ENCODE peak calls at places on chromosomes 16 and 17, in five cellular contexts. A, V, W, H and R are unnamed samples. For H3K9me3, the result is how much of the 10 kb centered on the place peaks cover.

GRCh38 chr16:84832488-84833141 is 12.8 kb downstream of the CRISPLD2 start:
- DNase-seq in W (peak), A (peak), H (peak), V (peak), R (no peak)

GRCh38 chr17:7748098-7748775 is 30.7 kb downstream of the DNAH2 start:
- DNase-seq in H (no peak), A (no peak), V (peak), W (peak), R (no peak)

GRCh38 chr17:76053230-76054111 is 18.8 kb downstream of the SRP68 start:
- DNase-seq in A (no peak), W (no peak), H (no peak), V (peak), R (no peak)

GRCh38 chr17:79053251-79053925 is 21.2 kb upstream of the ENGASE start:
- DNase-seq in H (no peak), W (peak), A (no peak), V (peak), R (no peak)

GRCh38 chr16:1674751-1675664 is 3.1 kb upstream of the JPT2 start:
- DNase-seq in H (no peak), W (no peak), V (peak), A (no peak), R (no peak)

GRCh38 chr17:80457236-80457856 is 19.1 kb downstream of the NPTX1 start:
- DNase-seq in W (no peak), V (no peak), H (no peak), A (no peak), R (no peak)

GRCh38 chr17:79651751-79652150 is 40.9 kb upstream of the RBFOX3 start:
- DNase-seq in V (no peak), H (no peak), W (peak), A (no peak), R (no peak)

GRCh38 chr16:87708881-87709638 is 56.7 kb downstream of the KLHDC4 start:
- DNase-seq in V (no peak), H (no peak), W (no peak), A (no peak), R (no peak)

GRCh38 chr17:28584434-28584833 is 7.7 kb upstream of the ALDOC start:
- DNase-seq in V (no peak), W (no peak), A (no peak), H (no peak), R (no peak)

GRCh38 chr16:88566158-88566557 is 4.0 kb upstream of the ZC3H18 start:
- DNase-seq in H (no peak), W (no peak), V (peak), A (no peak), R (no peak)

GRCh38 chr17:73943416-73943770 is 260.1 kb upstream of the RPL38 start:
- DNase-seq in H (no peak), A (no peak), W (no peak), V (no peak), R (no peak)

GRCh38 chr16:81717662-81718189 is 61.4 kb upstream of the PLCG2 start:
- DNase-seq in H (no peak), V (no peak), W (no peak), A (no peak), R (no peak)

GRCh38 chr16:31674686-31675085 is 147.0 kb downstream of the AHSP start:
- DNase-seq in W (no peak), A (no peak), H (no peak), V (no peak), R (no peak)
- H3K9me3 ChIP-seq in W (under half), A (under half), H (under half), V (under half), R (under half)

DNA sequence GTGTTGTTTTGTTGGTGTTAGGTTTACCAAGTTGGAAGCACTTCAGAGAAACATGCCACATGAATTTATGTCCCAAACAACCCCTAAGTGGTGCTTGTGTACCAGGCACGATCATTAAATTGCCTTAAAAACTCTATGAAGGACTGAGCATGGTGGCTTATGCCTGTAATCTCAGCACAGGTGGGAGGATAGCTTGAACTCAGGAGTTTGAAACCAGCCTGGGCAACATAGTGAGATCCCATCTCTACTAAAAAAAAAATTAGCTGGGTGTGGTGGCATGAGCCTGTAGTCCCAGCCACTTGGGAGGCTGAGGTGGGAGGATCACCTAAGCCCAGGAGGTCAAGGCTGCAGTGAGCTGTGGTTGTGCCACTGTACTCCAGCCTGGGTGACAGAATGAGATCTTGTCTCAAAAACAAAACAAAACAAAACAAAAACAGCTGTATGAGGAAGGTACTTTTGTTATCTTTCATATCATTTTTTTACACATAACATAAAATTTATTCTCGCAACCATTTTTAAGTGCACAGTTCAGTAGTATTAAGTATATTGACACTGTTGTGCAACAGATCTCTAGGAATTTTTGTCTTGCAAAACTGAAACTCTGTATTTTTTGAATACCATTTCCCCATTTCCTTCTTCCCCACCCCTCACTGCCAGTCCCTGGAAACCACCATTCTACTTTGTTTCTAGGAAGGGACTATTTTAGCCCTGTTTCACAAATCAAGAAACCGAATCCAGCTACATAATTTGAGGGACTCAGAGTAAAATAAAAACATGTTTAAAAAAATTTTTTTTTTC is 14.3 kb upstream of the RBBP6 start:
- DNase-seq in V (no peak), H (no peak), W (no peak), A (no peak), R (no peak)
- H3K9me3 ChIP-seq in V (under half), H (under half), W (under half), A (under half), R (under half)

DNA sequence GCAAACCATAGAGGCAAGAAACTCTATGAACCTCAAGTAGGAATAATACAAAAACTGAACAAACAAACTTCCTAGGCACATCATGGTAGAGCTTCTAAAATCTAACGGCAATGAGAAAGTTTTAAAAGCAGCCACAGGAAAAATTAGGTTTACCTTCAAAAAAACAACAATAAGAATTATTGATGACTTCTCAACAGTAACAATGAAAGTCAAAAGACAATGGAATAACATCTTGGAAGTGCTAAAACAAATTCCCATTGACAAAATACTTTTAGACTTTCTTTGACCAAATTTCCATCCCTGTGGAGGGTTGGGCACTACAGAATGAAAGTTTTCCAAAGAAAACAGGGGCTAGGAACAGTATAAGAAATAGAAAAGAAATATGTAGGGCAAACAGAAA is 222.9 kb upstream of the ERCC4 start:
- DNase-seq in H (no peak), A (no peak), W (no peak), V (no peak), R (no peak)
- H3K9me3 ChIP-seq in H (under half), A (under half), W (under half), V (under half), R (under half)

GRCh38 chr16:35182943-35183550 is 1723.6 kb downstream of the TP53TG3F start:
- DNase-seq in H (no peak), W (no peak), V (no peak), A (no peak), R (no peak)
- H3K9me3 ChIP-seq in H (under half), W (under half), V (under half), A (under half), R (under half)

GRCh38 chr16:35637683-35638082 is 2178.3 kb downstream of the TP53TG3F start:
- DNase-seq in A (no peak), W (no peak), V (no peak), H (no peak), R (no peak)
- H3K9me3 ChIP-seq in A (under half), W (under half), V (under half), H (under half), R (under half)

DNA sequence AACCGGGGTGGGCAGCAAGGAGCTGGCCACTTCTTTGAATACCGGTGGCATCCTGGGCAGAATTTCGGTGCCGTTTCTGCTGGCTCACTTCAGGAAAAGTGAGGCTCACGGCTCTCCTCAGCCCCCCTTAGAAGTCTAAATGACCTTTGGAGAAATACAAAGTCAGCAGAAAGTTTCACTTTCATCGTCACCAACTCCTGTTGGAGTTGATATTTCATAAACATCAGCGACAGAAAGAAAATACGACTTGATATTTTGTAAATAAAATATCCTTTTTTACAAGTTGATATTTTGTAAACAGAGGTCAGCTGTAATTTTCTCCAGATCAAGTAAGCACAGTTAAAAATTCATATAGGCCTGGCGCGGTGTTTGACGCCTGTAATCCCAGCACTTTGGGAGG is 781 bp downstream of the ZNF75A start:
- DNase-seq in H (no peak), V (no peak), W (no peak), A (no peak), R (no peak)
- H3K9me3 ChIP-seq in H (half or more), V (under half), W (half or more), A (half or more), R (under half)

DNA sequence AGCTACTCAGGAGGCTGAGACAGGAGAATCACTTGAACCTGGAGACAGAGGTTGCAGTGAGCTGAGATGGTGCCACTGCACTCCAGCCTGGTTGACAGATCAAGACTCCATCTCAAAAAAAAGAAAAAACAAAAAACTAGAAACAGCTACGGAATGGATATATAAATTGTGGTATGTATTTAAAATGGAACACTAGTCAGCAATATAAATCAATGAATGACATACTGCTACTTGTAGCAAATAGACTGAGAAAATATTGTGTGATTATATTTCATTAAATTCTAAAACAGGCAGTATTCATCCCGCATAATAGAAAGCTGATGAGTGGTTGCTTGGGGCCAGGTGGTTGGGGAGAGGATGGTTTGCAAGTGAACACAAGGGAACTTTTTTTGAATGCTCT is 261.7 kb downstream of the BCAS3 start:
- DNase-seq in V (no peak), A (no peak), H (no peak), W (no peak), R (no peak)
- H3K9me3 ChIP-seq in V (under half), A (under half), H (under half), W (under half), R (under half)

GRCh38 chr16:79360267-79360666 is 240.3 kb downstream of the MAF start:
- DNase-seq in H (no peak), A (no peak), V (no peak), W (no peak), R (no peak)
- H3K9me3 ChIP-seq in H (under half), A (under half), V (under half), W (under half), R (under half)